ENCODE peak calls at places on chromosome 15, in five cellular contexts. E, X, Y, S and V are unnamed samples.

GRCh38 chr15:45276851-45277250 is 24.8 kb downstream of the SLC28A2 start:
- DNase-seq in X (peak; percentile 18), E (no peak), S (peak; percentile 13), Y (peak; percentile 34), V (peak; percentile 42)

GRCh38 chr15:60528530-60528929 is 49.6 kb upstream of the ICE2 start:
- DNase-seq in S (peak; percentile 30), Y (no peak), E (no peak), X (no peak), V (no peak)

GRCh38 chr15:28006116-28006911 is 92.8 kb downstream of the OCA2 start:
- DNase-seq in S (no peak), E (no peak), Y (no peak), X (no peak), V (no peak)

GRCh38 chr15:85607842-85608241 is 186.9 kb downstream of the KLHL25 start:
- DNase-seq in Y (no peak), X (no peak), E (no peak), S (peak; percentile 78), V (peak; percentile 79)

GRCh38 chr15:59140422-59141226 is 35.7 kb downstream of the CCNB2 start:
- DNase-seq in E (no peak), S (no peak), Y (peak; percentile 23), X (no peak), V (no peak)

GRCh38 chr15:72288291-72288690 is 15.9 kb upstream of the PARP6 start:
- DNase-seq in S (no peak), Y (no peak), X (no peak), E (no peak), V (no peak)

GRCh38 chr15:24659622-24660021 is 16.0 kb upstream of the NPAP1 start:
- DNase-seq in E (no peak), X (no peak), Y (no peak), S (no peak), V (no peak)

GRCh38 chr15:70156781-70157261 is 59.1 kb upstream of the TLE3 start:
- DNase-seq in Y (no peak), X (no peak), E (no peak), S (peak; percentile 46), V (no peak)

GRCh38 chr15:49415171-49415570 is 7.9 kb upstream of the FGF7 start:
- DNase-seq in Y (no peak), E (no peak), S (peak; percentile 53), X (no peak), V (no peak)

GRCh38 chr15:56168394-56168793 is 75.3 kb downstream of the RFX7 start:
- DNase-seq in X (no peak), Y (no peak), S (peak; percentile 41), E (no peak), V (no peak)

GRCh38 chr15:37220949-37221670 is 120.8 kb upstream of the MEIS2 start:
- DNase-seq in Y (no peak), S (no peak), E (no peak), X (no peak), V (no peak)

GRCh38 chr15:96002890-96003859 is 327.3 kb upstream of the NR2F2 start:
- DNase-seq in Y (no peak), S (no peak), X (no peak), E (no peak), V (no peak)

GRCh38 chr15:67066041-67067021 is 929 bp downstream of the SMAD3 start:
- DNase-seq in E (no peak), Y (peak; percentile 55), S (no peak), X (peak; percentile 77), V (peak; percentile 79)

GRCh38 chr15:48800811-48801460 is 9.9 kb downstream of the CEP152 start:
- DNase-seq in X (no peak), E (no peak), S (peak; percentile 38), Y (no peak), V (no peak)

GRCh38 chr15:84938726-84939125 is 42.9 kb upstream of the PDE8A start:
- DNase-seq in Y (no peak), S (no peak), E (no peak), X (no peak), V (no peak)

GRCh38 chr15:44719293-44719999 is 8.1 kb downstream of the B2M start:
- DNase-seq in X (no peak), Y (no peak), E (no peak), S (peak; percentile 67), V (no peak)

GRCh38 chr15:69414702-69415161 is 583 bp downstream of the KIF23 start:
- DNase-seq in Y (peak; percentile 81), X (peak; percentile 67), S (peak; percentile 91), E (peak; percentile 75), V (peak; percentile 86)

GRCh38 chr15:33553157-33553556 is 242.4 kb downstream of the RYR3 start:
- DNase-seq in S (no peak), E (no peak), X (no peak), Y (no peak), V (no peak)

DNA sequence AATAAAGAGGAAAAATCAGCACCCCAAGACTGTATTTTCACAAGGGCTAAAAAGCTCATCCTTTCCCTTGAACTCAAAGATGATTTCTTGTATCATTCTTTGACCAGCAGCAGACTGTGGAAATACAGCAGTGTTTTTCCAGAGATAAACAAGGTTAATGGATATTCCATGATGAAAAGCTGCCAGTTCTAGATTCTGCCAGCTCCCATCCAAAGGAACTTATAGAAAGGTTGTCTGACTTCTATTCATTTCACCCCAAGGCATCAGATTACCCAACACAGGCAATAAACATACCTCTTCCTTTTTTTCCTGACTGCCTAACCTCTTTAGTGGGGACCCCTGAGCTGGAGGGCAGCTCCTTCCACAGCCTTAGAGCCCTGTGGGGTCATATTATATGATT is 375.8 kb upstream of the THBS1 start:
- DNase-seq in S (no peak), E (no peak), X (no peak), Y (no peak), V (no peak)
- H3K4me1 ChIP-seq in S (no peaks in the 10 kb centered on the region), E (peaks cover 4% of the 10 kb centered on the region), X (peaks cover 8% of the 10 kb centered on the region), Y (no peaks in the 10 kb centered on the region), V (no peaks in the 10 kb centered on the region)

DNA sequence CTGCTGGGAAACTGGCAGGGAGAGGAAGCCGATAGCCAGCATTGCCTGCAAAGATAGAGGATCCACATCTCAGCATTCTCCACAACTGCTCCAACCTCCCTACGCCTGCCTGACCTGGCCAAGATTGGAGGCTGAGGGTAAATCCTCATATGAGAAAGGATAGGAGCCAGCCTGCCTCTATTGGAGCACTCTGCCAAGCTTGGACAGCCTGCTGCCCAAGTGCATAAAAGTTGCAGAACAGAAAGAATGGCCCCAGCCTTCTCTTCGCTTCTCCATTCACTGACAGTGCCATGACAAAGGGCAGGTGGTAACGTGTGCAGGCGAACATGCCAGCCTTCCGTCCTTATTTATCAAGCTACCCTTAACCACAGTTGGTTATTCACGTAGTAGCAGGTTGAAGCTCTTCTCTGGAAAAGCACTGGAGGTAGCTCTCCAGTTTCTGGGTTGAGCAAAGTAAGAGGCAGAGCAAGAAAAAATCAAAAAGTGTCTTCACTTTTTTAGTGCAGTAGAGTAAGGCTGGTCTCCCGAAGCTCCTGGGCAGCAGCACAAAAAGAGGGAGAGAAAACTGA is 4.3 kb downstream of the BMF start:
- DNase-seq in E (no peak), S (no peak), Y (no peak), X (no peak), V (no peak)
- H3K4me3 ChIP-seq in E (no peak overlapping the region), S (no peak overlapping the region), Y (no peak overlapping the region), X (no peak overlapping the region), V (no peak overlapping the region)

DNA sequence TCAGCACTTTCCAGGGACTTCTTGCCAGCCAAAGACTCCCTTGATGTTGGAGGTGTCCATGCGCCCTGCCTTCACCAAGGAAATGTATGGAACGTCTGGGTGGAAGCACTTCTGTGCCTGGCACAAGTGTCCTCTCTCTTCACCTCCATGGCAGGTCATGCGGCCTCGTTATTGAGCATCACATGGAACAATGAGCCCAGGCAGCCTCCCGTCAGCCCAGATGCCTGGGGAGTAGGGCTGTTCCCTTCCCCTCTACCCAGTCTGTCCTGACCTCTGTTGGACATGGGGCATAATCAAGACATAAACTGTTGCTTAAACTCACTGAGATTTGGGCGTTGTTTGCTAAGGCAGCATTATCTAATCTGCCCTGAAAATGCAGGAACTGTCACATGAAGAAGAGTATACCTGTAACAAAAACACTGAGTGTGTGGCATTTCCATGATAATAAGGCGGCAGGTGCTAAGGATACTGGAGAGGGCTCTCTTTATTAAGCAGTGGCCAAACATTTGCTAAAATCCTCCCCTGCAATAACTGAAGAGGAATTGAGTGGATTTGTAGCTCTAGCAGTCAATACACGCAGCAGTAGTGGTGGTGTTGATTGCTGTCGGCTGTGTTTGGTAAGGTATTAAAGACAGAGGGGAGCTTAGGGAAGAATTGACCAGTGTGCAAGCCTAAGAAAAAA is 338.2 kb upstream of the ATP10A start:
- DNase-seq in E (no peak), X (peak; percentile 12), Y (no peak), S (no peak), V (no peak)
- H3K27me3 ChIP-seq in E (no peaks in the 10 kb centered on the region), X (peaks cover 21% of the 10 kb centered on the region), Y (no peaks in the 10 kb centered on the region), S (no peaks in the 10 kb centered on the region), V (no peaks in the 10 kb centered on the region)

DNA sequence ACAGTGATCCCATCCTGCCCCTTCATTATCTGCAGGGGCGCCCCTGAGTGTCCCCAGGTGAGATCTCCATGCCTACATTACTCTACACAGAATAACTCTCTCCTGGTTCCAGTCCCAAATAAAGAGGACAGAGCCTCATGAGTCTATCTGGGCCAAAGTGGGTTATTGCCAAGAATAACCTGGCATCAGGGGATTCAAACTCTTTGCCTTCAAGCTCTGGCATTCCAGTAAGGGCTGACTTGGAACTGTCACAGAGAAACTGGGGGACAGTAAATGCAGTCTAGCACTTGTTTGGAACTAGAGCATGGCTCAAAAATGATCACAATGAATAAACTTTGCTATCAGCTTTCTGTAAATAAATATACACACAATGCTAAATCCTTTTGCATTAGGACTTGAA is 30.3 kb downstream of the GJD2 start:
- DNase-seq in X (no peak), E (no peak), S (no peak), Y (no peak), V (no peak)
- H3K4me1 ChIP-seq in X (peaks cover 25% of the 10 kb centered on the region), E (no peaks in the 10 kb centered on the region), S (peaks cover 5% of the 10 kb centered on the region), Y (no peaks in the 10 kb centered on the region), V (peaks cover 2% of the 10 kb centered on the region)

DNA sequence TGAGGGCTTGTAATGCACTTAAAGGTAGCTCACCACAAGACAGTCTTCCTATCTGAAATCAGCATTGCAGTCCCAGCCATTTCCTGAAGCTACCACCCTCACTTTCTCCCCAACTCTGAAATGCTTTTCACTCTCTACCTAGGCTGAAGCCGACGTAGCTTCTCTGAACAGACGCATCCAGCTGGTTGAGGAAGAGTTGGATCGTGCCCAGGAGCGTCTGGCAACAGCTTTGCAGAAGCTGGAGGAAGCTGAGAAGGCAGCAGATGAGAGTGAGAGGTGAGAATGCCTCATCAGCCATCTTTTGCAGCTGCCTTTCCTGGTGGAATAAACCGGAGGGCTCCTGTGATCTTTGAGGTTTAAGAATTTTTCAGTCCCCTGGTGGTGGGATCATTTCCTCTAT is 14.3 kb downstream of the TPM1 start:
- DNase-seq in E (no peak), X (no peak), S (peak; percentile 60), Y (no peak), V (no peak)
- H3K4me3 ChIP-seq in E (no peak overlapping the region), X (no peak overlapping the region), S (no peak overlapping the region), Y (no peak overlapping the region), V (no peak overlapping the region)

DNA sequence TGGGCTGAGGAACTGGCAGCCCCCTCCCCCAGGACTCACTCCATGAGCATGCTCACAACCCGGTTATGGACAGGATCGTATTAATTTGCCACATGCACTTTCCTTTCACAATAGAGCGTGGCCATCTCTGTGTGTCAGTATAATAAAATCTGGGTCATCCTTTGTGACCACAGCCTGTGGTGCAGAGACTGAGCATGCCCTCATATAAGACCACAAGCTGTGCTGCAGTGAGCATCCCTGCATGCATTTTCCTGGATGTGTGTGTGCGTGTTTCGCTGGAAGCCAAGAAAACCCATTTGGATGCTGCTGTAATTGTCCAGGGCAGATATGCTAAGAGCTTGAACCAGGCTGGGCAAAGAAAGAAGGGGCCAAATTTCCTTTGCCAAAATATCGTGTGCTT is 39.7 kb downstream of the CYP11A1 start:
- DNase-seq in X (no peak), Y (no peak), E (no peak), S (no peak), V (no peak)
- H3K27me3 ChIP-seq in X (no peaks in the 10 kb centered on the region), Y (no peaks in the 10 kb centered on the region), E (no peaks in the 10 kb centered on the region), S (peaks cover 18% of the 10 kb centered on the region), V (no peaks in the 10 kb centered on the region)